ENCODE peak calls at places on chromosomes 13 and 19, in ten cellular contexts. One of them, this sample, is unnamed.

GRCh38 chr13:111589992-111590391 is 269.6 kb downstream of the TEX29 start:
- DNase-seq in breast epithelium: no peak
- DNase-seq in stomach: no peak
- DNase-seq in foreskin fibroblast: no peak
- DNase-seq in HepG2: no peak
- DNase-seq in choroid plexus epithelial cell: no peak
- DNase-seq in CD8-positive, alpha-beta T cell: no peak
- DNase-seq in hepatocyte: no peak
- DNase-seq in lower lobe of right lung: no peak
- DNase-seq in neural progenitor cell: no peak
- DNase-seq in this sample: no peak

GRCh38 chr13:19169991-19170390 is 11.6 kb downstream of the TUBA3C start:
- DNase-seq in breast epithelium: no peak
- DNase-seq in hepatocyte: no peak
- DNase-seq in neural progenitor cell: no peak
- DNase-seq in choroid plexus epithelial cell: no peak
- DNase-seq in HepG2: no peak
- DNase-seq in CD8-positive, alpha-beta T cell: no peak
- DNase-seq in lower lobe of right lung: no peak
- DNase-seq in foreskin fibroblast: no peak
- DNase-seq in stomach: no peak
- DNase-seq in this sample: no peak

GRCh38 chr19:51024924-51025323 is 1.5 kb downstream of the KLK11 start:
- DNase-seq in neural progenitor cell: no peak
- DNase-seq in HepG2: no peak
- DNase-seq in CD8-positive, alpha-beta T cell: no peak
- DNase-seq in breast epithelium: no peak
- DNase-seq in choroid plexus epithelial cell: no peak
- DNase-seq in hepatocyte: no peak
- DNase-seq in stomach: no peak
- DNase-seq in lower lobe of right lung: no peak
- DNase-seq in foreskin fibroblast: no peak
- DNase-seq in this sample: no peak

GRCh38 chr13:109785141-109785891 is 1.1 kb downstream of the IRS2 start:
- DNase-seq in neural progenitor cell: peak
- DNase-seq in choroid plexus epithelial cell: peak
- DNase-seq in lower lobe of right lung: peak
- DNase-seq in HepG2: no peak
- DNase-seq in foreskin fibroblast: peak
- DNase-seq in CD8-positive, alpha-beta T cell: peak
- DNase-seq in stomach: peak
- DNase-seq in breast epithelium: no peak
- DNase-seq in hepatocyte: peak
- DNase-seq in this sample: peak

GRCh38 chr19:34228762-34229161 is 25.6 kb upstream of the GARRE1 start:
- DNase-seq in lower lobe of right lung: no peak
- DNase-seq in CD8-positive, alpha-beta T cell: no peak
- DNase-seq in foreskin fibroblast: no peak
- DNase-seq in choroid plexus epithelial cell: no peak
- DNase-seq in hepatocyte: no peak
- DNase-seq in neural progenitor cell: no peak
- DNase-seq in HepG2: no peak
- DNase-seq in breast epithelium: no peak
- DNase-seq in stomach: no peak
- DNase-seq in this sample: no peak

GRCh38 chr13:113837554-113838355 is 26.1 kb downstream of the GAS6 start:
- DNase-seq in foreskin fibroblast: peak
- DNase-seq in hepatocyte: peak
- DNase-seq in HepG2: peak
- DNase-seq in CD8-positive, alpha-beta T cell: no peak
- DNase-seq in choroid plexus epithelial cell: peak
- DNase-seq in stomach: peak
- DNase-seq in breast epithelium: peak
- DNase-seq in neural progenitor cell: no peak
- DNase-seq in lower lobe of right lung: peak
- DNase-seq in this sample: peak

GRCh38 chr19:34688592-34688991 is 11.1 kb downstream of the ZNF302 start:
- DNase-seq in neural progenitor cell: no peak
- DNase-seq in breast epithelium: no peak
- DNase-seq in hepatocyte: no peak
- DNase-seq in stomach: no peak
- DNase-seq in HepG2: no peak
- DNase-seq in lower lobe of right lung: no peak
- DNase-seq in choroid plexus epithelial cell: no peak
- DNase-seq in foreskin fibroblast: no peak
- DNase-seq in CD8-positive, alpha-beta T cell: no peak
- DNase-seq in this sample: no peak

GRCh38 chr13:39350461-39350881 is 252.5 kb downstream of the LHFPL6 start:
- DNase-seq in lower lobe of right lung: no peak
- DNase-seq in CD8-positive, alpha-beta T cell: no peak
- DNase-seq in choroid plexus epithelial cell: peak
- DNase-seq in stomach: no peak
- DNase-seq in HepG2: no peak
- DNase-seq in breast epithelium: no peak
- DNase-seq in hepatocyte: no peak
- DNase-seq in foreskin fibroblast: no peak
- DNase-seq in neural progenitor cell: peak
- DNase-seq in this sample: no peak

GRCh38 chr13:36026556-36026955 is 104.6 kb downstream of the DCLK1 start:
- DNase-seq in choroid plexus epithelial cell: peak
- DNase-seq in hepatocyte: no peak
- DNase-seq in HepG2: no peak
- DNase-seq in neural progenitor cell: no peak
- DNase-seq in foreskin fibroblast: no peak
- DNase-seq in CD8-positive, alpha-beta T cell: no peak
- DNase-seq in breast epithelium: no peak
- DNase-seq in lower lobe of right lung: no peak
- DNase-seq in stomach: no peak
- DNase-seq in this sample: no peak

GRCh38 chr19:45352062-45352461 is 11.5 kb downstream of the KLC3 start:
- DNase-seq in breast epithelium: no peak
- DNase-seq in HepG2: no peak
- DNase-seq in stomach: no peak
- DNase-seq in choroid plexus epithelial cell: no peak
- DNase-seq in foreskin fibroblast: no peak
- DNase-seq in neural progenitor cell: no peak
- DNase-seq in CD8-positive, alpha-beta T cell: no peak
- DNase-seq in lower lobe of right lung: no peak
- DNase-seq in hepatocyte: no peak
- DNase-seq in this sample: no peak

DNA sequence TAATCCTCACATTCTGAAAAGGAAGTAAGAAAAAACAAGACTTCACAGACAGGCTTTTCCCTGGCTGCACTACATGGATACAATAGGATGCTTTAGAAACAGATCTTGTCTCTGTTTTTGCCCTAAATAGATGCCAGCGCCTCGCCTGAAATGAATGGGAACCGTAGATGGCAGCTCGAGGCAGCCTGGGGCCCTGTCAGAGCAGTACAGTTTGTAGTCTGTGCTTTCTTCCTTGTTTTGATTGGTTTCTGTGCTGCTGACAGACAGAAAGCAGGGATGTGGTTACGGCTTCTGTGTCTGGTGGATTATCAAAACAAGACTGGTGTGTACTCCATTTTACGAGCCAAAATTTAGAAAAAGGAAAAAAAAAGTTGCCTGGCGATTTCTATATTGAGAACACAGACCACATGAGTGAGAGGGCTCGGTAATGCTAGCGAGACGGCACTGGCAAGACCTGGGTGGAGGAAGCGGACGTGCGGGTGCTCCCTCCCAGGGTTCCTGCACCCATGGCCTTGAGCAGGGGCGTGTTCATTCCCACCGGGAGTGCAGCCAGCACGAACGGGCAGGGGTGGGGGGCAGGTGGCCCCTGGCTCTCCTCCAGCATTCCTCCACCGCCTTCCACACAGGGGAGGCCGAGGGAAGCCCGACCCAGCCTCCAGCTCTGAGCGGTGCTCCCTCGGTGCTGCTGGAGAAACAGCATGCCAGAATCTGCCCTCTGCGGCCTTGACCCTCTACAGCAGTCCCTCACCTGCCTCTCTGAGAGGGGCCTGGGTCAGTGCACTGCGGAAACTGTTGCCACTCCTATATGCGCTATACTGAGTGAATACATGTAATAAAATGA is 37.5 kb upstream of the C1QTNF9 start:
- DNase-seq in lower lobe of right lung: peak
- DNase-seq in CD8-positive, alpha-beta T cell: peak
- DNase-seq in neural progenitor cell: peak
- DNase-seq in hepatocyte: peak
- DNase-seq in foreskin fibroblast: peak
- DNase-seq in HepG2: peak
- DNase-seq in breast epithelium: no peak
- DNase-seq in stomach: peak
- DNase-seq in choroid plexus epithelial cell: peak
- DNase-seq in this sample: peak
- H3K4me3 ChIP-seq in lower lobe of right lung: peak
- H3K4me3 ChIP-seq in CD8-positive, alpha-beta T cell: peak
- H3K4me3 ChIP-seq in neural progenitor cell: no peak
- H3K4me3 ChIP-seq in hepatocyte: no peak
- H3K4me3 ChIP-seq in foreskin fibroblast: peak
- H3K4me3 ChIP-seq in HepG2: peak
- H3K4me3 ChIP-seq in breast epithelium: peak
- H3K4me3 ChIP-seq in stomach: peak
- H3K4me3 ChIP-seq in choroid plexus epithelial cell: peak
- H3K4me3 ChIP-seq in this sample: peak

GRCh38 chr19:33062902-33063301 is 1.8 kb downstream of the RHPN2 start:
- DNase-seq in foreskin fibroblast: no peak
- DNase-seq in breast epithelium: no peak
- DNase-seq in neural progenitor cell: no peak
- DNase-seq in choroid plexus epithelial cell: no peak
- DNase-seq in lower lobe of right lung: no peak
- DNase-seq in HepG2: no peak
- DNase-seq in stomach: no peak
- DNase-seq in hepatocyte: no peak
- DNase-seq in CD8-positive, alpha-beta T cell: no peak
- DNase-seq in this sample: no peak

GRCh38 chr19:33066543-33066942 is 1.9 kb upstream of the RHPN2 start:
- DNase-seq in HepG2: no peak
- DNase-seq in breast epithelium: no peak
- DNase-seq in choroid plexus epithelial cell: no peak
- DNase-seq in CD8-positive, alpha-beta T cell: no peak
- DNase-seq in stomach: no peak
- DNase-seq in foreskin fibroblast: no peak
- DNase-seq in hepatocyte: no peak
- DNase-seq in lower lobe of right lung: no peak
- DNase-seq in neural progenitor cell: no peak
- DNase-seq in this sample: no peak

GRCh38 chr19:33063356-33064116 is 1.2 kb downstream of the RHPN2 start:
- DNase-seq in neural progenitor cell: peak
- DNase-seq in hepatocyte: peak
- DNase-seq in HepG2: no peak
- DNase-seq in choroid plexus epithelial cell: no peak
- DNase-seq in lower lobe of right lung: peak
- DNase-seq in breast epithelium: no peak
- DNase-seq in CD8-positive, alpha-beta T cell: no peak
- DNase-seq in foreskin fibroblast: peak
- DNase-seq in stomach: peak
- DNase-seq in this sample: peak

GRCh38 chr19:33064778-33065550 is at the start of gene RHPN2:
- DNase-seq in foreskin fibroblast: peak
- DNase-seq in neural progenitor cell: peak
- DNase-seq in breast epithelium: peak
- DNase-seq in HepG2: peak
- DNase-seq in hepatocyte: peak
- DNase-seq in lower lobe of right lung: peak
- DNase-seq in CD8-positive, alpha-beta T cell: no peak
- DNase-seq in stomach: peak
- DNase-seq in choroid plexus epithelial cell: peak
- DNase-seq in this sample: peak

GRCh38 chr19:33064117-33064777 is 441 bp downstream of the RHPN2 start:
- DNase-seq in HepG2: no peak
- DNase-seq in foreskin fibroblast: peak
- DNase-seq in lower lobe of right lung: peak
- DNase-seq in CD8-positive, alpha-beta T cell: no peak
- DNase-seq in choroid plexus epithelial cell: no peak
- DNase-seq in neural progenitor cell: no peak
- DNase-seq in stomach: peak
- DNase-seq in hepatocyte: peak
- DNase-seq in breast epithelium: peak
- DNase-seq in this sample: no peak
- TF ChIP-seq CTCF in HepG2: no peak
- TF ChIP-seq CTCF in foreskin fibroblast: no peak
- TF ChIP-seq CTCF in lower lobe of right lung: no peak
- TF ChIP-seq CTCF in CD8-positive, alpha-beta T cell: no peak
- TF ChIP-seq CTCF in choroid plexus epithelial cell: no peak
- TF ChIP-seq CTCF in neural progenitor cell: no peak
- TF ChIP-seq CTCF in stomach: no peak
- TF ChIP-seq CTCF in hepatocyte: no peak
- TF ChIP-seq CTCF in breast epithelium: no peak
- TF ChIP-seq CTCF in this sample: no peak

GRCh38 chr13:73607489-73608156 is 526.6 kb downstream of the KLF12 start:
- DNase-seq in stomach: no peak
- DNase-seq in CD8-positive, alpha-beta T cell: no peak
- DNase-seq in neural progenitor cell: no peak
- DNase-seq in HepG2: peak
- DNase-seq in breast epithelium: no peak
- DNase-seq in foreskin fibroblast: no peak
- DNase-seq in lower lobe of right lung: no peak
- DNase-seq in choroid plexus epithelial cell: no peak
- DNase-seq in hepatocyte: no peak
- DNase-seq in this sample: no peak
- H3K4me3 ChIP-seq in stomach: no peak
- H3K4me3 ChIP-seq in CD8-positive, alpha-beta T cell: no peak
- H3K4me3 ChIP-seq in neural progenitor cell: no peak
- H3K4me3 ChIP-seq in HepG2: no peak
- H3K4me3 ChIP-seq in breast epithelium: no peak
- H3K4me3 ChIP-seq in foreskin fibroblast: no peak
- H3K4me3 ChIP-seq in lower lobe of right lung: no peak
- H3K4me3 ChIP-seq in choroid plexus epithelial cell: no peak
- H3K4me3 ChIP-seq in hepatocyte: no peak
- H3K4me3 ChIP-seq in this sample: no peak

DNA sequence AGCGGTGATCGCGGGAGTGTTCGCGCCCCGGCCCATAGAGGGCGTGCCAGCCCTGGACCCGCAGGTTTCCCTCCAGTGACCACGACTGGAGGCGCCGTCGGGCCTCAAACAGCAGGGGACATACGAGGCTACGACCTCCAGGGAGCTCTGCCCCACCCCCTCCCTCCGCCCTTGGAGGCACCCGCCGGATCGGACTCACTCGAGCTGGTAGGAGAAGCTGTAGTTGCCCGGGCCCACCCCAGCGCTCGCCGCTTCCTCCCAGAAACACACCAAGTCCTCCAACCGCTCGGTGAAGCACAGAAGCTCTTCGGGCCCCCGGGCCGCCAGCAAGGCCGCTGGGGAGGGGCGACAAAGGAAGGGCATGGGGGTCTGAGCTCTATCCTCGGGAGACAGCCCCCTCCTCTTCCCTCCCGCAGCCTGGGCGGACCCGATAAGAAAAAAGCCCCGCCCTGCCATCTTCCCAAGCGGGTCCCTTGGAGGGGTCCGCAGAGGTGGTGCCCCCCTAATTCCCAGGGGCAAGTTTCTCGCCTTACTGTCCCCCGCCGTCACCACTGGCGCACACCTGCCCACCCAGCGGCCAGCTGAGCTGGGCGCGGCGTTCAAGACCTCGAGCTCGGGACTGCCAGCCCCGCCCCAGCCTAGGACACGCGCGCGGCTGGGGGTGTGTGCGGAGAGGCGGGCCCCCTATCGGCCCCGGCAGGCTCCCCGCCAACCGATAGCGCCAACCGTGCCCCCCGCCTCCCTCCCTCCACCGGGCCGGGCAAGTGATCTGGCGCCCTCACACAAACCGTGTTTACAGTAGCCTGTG is 1.0 kb downstream of the EPOR start:
- DNase-seq in neural progenitor cell: peak
- DNase-seq in CD8-positive, alpha-beta T cell: peak
- DNase-seq in choroid plexus epithelial cell: peak
- DNase-seq in hepatocyte: peak
- DNase-seq in breast epithelium: no peak
- DNase-seq in lower lobe of right lung: peak
- DNase-seq in HepG2: peak
- DNase-seq in stomach: peak
- DNase-seq in foreskin fibroblast: peak
- DNase-seq in this sample: no peak
- TF ChIP-seq CTCF in neural progenitor cell: peak
- TF ChIP-seq CTCF in CD8-positive, alpha-beta T cell: peak
- TF ChIP-seq CTCF in choroid plexus epithelial cell: peak
- TF ChIP-seq CTCF in hepatocyte: peak
- TF ChIP-seq CTCF in breast epithelium: peak
- TF ChIP-seq CTCF in lower lobe of right lung: peak
- TF ChIP-seq CTCF in HepG2: peak
- TF ChIP-seq CTCF in stomach: peak
- TF ChIP-seq CTCF in foreskin fibroblast: peak
- TF ChIP-seq CTCF in this sample: peak

This sample was measured in uterus.